ENCODE peak calls at places on chromosome 7, in four cellular contexts. K is IMR-90, V is K562, N is GM12878. T is an unnamed sample.

GRCh38 chr7:132154248-132154647 is 422.0 kb downstream of the PLXNA4 start:
- DNase-seq in K (no peak), N (no peak), V (no peak), T (no peak)

GRCh38 chr7:101936223-101936611 is 118.8 kb downstream of the CUX1 start:
- DNase-seq in V (no peak), N (no peak), K (no peak), T (no peak)

GRCh38 chr7:155889636-155890508 is 77.6 kb upstream of the SHH start:
- DNase-seq in K (no peak), N (no peak), V (no peak), T (no peak)

GRCh38 chr7:114392686-114393085 is 21.9 kb upstream of the FOXP2 start:
- DNase-seq in V (no peak), N (no peak), K (no peak), T (no peak)

GRCh38 chr7:30911561-30911969 is at the start of gene AQP1:
- DNase-seq in K (no peak), N (no peak), V (no peak), T (peak)

GRCh38 chr7:80859272-80859970 is 59.4 kb downstream of the SEMA3C start:
- DNase-seq in N (no peak), K (peak), V (no peak), T (no peak)

GRCh38 chr7:138074121-138074520 is 2.1 kb upstream of the AKR1D1 start:
- DNase-seq in K (no peak), V (no peak), N (no peak), T (no peak)

GRCh38 chr7:114426824-114427223 is 12.2 kb downstream of the FOXP2 start:
- DNase-seq in K (peak), N (no peak), V (no peak), T (peak)

GRCh38 chr7:21041666-21042065 is 255.0 kb upstream of the SP8 start:
- DNase-seq in N (no peak), V (no peak), K (no peak), T (no peak)

GRCh38 chr7:94188350-94188749 is 184.2 kb upstream of the BET1 start:
- DNase-seq in K (no peak), V (no peak), N (no peak), T (no peak)

GRCh38 chr7:127920787-127921438 is 110.3 kb downstream of the LRRC4 start:
- DNase-seq in K (peak), N (no peak), V (no peak), T (no peak)

GRCh38 chr7:45712872-45713668 is 138.9 kb downstream of the ADCY1 start:
- DNase-seq in K (no peak), V (no peak), N (no peak), T (no peak)

GRCh38 chr7:148963583-148964509 is 64.5 kb downstream of the PDIA4 start:
- DNase-seq in K (no peak), V (no peak), N (no peak), T (peak)

DNA sequence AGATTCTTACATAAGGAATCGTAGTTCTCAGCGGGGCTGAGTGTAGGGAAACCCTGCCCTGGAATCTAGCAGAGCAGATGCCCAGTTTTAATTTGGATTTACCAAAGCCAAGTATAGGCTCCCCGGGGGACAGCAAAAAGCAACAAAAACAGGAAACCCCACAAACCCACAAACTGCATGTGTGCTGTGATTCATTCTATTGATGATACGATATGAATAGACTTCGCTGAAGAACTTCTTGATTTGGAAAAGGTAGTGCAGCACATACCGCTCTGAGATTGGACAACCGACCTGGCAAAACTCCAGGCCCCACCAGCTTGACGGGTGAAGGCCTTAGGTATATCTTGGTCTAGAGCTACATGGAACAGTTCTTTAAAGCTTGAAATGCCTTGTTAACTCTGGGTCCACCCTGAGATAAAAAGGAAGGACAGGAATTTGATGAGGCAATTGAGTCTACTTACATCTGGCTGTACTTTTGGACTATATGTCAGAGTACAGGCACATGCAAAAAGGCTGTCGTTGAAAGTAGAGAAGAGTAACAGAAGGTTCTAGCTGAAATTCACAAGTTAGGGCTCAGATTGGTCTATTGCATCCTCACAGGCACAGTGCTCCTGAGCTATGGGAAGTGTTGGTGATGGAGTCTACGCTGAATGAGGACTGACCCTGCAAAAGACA is 49.1 kb downstream of the STRA8 start:
- DNase-seq in K (no peak), N (no peak), V (no peak), T (peak)
- TF ChIP-seq FOS in K (no peak), N (no peak), V (no peak), T (peak)

GRCh38 chr7:1569016-1569415 is 816 bp downstream of the PSMG3 start:
- DNase-seq in V (peak), K (peak), N (no peak), T (no peak)
- TF ChIP-seq FOS in V (no peak), K (no peak), N (no peak), T (no peak)

GRCh38 chr7:28375729-28376128 is 36.6 kb upstream of the CREB5 start:
- DNase-seq in K (no peak), V (no peak), N (no peak), T (no peak)
- TF ChIP-seq FOS in K (no peak), V (no peak), N (no peak), T (no peak)

DNA sequence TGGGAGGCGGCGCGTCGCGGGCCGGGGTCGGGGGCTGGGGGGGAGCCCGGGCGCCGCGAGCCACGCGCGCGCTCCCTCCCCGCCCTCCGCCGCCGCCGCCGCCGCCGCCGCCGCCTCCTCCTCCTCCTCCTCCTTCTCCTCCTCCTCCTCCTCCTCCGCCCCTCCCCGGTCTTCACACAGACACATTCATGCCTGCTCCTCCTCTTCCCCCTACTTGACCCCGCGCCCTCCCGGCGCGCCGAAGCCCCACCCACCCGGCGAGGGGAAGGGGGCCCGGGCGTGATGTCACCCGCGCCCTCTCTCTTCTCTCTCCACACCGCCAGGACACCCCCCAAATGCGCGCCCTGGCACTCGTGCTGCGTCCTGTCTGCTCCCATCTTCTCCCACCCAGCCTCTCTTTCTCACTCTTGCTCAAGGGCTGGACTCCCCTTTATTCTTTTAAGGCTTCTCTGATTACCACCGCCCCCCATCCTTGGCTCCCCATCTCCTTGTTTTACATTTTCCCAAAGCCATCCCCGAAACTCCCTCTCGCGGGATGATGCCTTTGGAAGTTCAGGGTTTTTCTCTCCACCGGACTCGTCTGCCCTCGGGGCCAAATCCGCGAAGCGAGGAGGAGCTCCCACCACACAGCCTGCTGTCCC is 1.0 kb upstream of the GLI3 start:
- DNase-seq in N (no peak), V (peak), K (peak), T (peak)
- TF ChIP-seq FOS in N (no peak), V (no peak), K (no peak), T (no peak)